ENCODE peak calls at places on chromosomes 3 and 15, in seven cellular contexts. C, G, Y, D, Q, P and J are unnamed samples.

GRCh38 chr3:177051419-177051818 is 145.9 kb downstream of the TBL1XR1 start:
- DNase-seq in G (no peak), D (no peak), P (no peak), Q (no peak), C (peak; percentile 34), Y (no peak), J (peak; percentile 27)

GRCh38 chr3:125163739-125164601 is 48.6 kb downstream of the SLC12A8 start:
- DNase-seq in Y (peak; percentile 30), Q (no peak), C (peak; percentile 78), D (peak; percentile 80), G (no peak), P (no peak), J (peak; percentile 37)

GRCh38 chr15:80849308-80849707 is 70.1 kb downstream of the CEMIP start:
- DNase-seq in Y (peak; percentile 86), P (no peak), Q (no peak), C (no peak), D (no peak), G (peak; percentile 93), J (no peak)

GRCh38 chr3:25441234-25441856 is 13.3 kb downstream of the RARB start:
- DNase-seq in D (peak; percentile 38), P (peak; percentile 83), G (no peak), Q (no peak), Y (no peak), C (peak; percentile 20), J (no peak)

GRCh38 chr3:140395134-140396075 is 282.5 kb upstream of the TRIM42 start:
- DNase-seq in G (no peak), C (no peak), Y (no peak), D (no peak), Q (no peak), P (no peak), J (no peak)

GRCh38 chr3:79012530-79012913 is 755.3 kb downstream of the ROBO1 start:
- DNase-seq in G (no peak), C (no peak), Q (no peak), P (no peak), D (no peak), Y (no peak), J (no peak)

GRCh38 chr3:5226783-5227182 is 39.3 kb downstream of the EDEM1 start:
- DNase-seq in C (no peak), D (no peak), P (no peak), G (peak; percentile 47), Y (peak; percentile 41), Q (no peak), J (peak; percentile 13)

GRCh38 chr3:31565288-31565687 is 32.6 kb downstream of the STT3B start:
- DNase-seq in D (no peak), P (no peak), Q (no peak), Y (no peak), C (no peak), G (no peak), J (no peak)

GRCh38 chr15:98968576-98968975 is 39.0 kb downstream of the PGPEP1L start:
- DNase-seq in Q (no peak), G (no peak), P (peak; percentile 37), D (no peak), C (no peak), Y (no peak), J (no peak)

GRCh38 chr15:60010467-60011257 is 6.6 kb downstream of the FOXB1 start:
- DNase-seq in Y (no peak), P (no peak), Q (peak; percentile 24), C (no peak), D (no peak), G (no peak), J (no peak)

GRCh38 chr3:194075088-194075615 is 60.8 kb upstream of the HES1 start:
- DNase-seq in P (no peak), G (no peak), Y (no peak), Q (no peak), C (no peak), D (no peak), J (no peak)

GRCh38 chr15:62165029-62165792 is at the start of gene C2CD4B:
- DNase-seq in C (peak; percentile 73), D (peak; percentile 82), P (peak; percentile 85), Y (peak; percentile 8), Q (peak; percentile 31), G (no peak), J (peak; percentile 29)

GRCh38 chr15:62059818-62060115 is 480 bp downstream of the VPS13C start:
- DNase-seq in Y (peak; percentile 85), P (no peak), Q (no peak), G (peak; percentile 51), C (no peak), D (no peak), J (peak; percentile 38)

GRCh38 chr3:185420762-185421161 is 57.8 kb downstream of the MAP3K13 start:
- DNase-seq in D (no peak), G (no peak), C (no peak), Q (no peak), Y (no peak), P (no peak), J (no peak)

GRCh38 chr15:41483115-41483514 is 10.6 kb upstream of the ITPKA start:
- DNase-seq in Q (no peak), Y (no peak), P (no peak), C (no peak), G (no peak), D (no peak), J (no peak)

GRCh38 chr15:101045835-101046691 is 126.9 kb downstream of the LRRK1 start:
- DNase-seq in Q (no peak), D (peak; percentile 16), G (no peak), P (peak; percentile 33), C (no peak), Y (no peak), J (no peak)

GRCh38 chr15:68343579-68344225 is 66.2 kb downstream of the FEM1B start:
- DNase-seq in Q (no peak), C (no peak), G (no peak), P (no peak), D (peak; percentile 40), Y (no peak), J (no peak)

GRCh38 chr15:68344600-68344999 is 67.1 kb downstream of the FEM1B start:
- DNase-seq in Y (no peak), C (no peak), Q (no peak), G (no peak), D (no peak), P (no peak), J (peak; percentile 67)

GRCh38 chr15:68341851-68342336 is 64.3 kb downstream of the FEM1B start:
- DNase-seq in Y (peak; percentile 76), Q (no peak), G (peak; percentile 39), C (no peak), P (no peak), D (no peak), J (no peak)

GRCh38 chr15:68340711-68341671 is 63.4 kb downstream of the FEM1B start:
- DNase-seq in Y (peak; percentile 62), G (no peak), C (no peak), D (no peak), Q (no peak), P (no peak), J (no peak)

GRCh38 chr15:68342351-68342750 is 64.8 kb downstream of the FEM1B start:
- DNase-seq in Q (no peak), D (no peak), P (no peak), C (no peak), G (no peak), Y (no peak), J (no peak)
- H3K18ac ChIP-seq in Q (peak overlapping the region; percentile 9), D (no peak overlapping the region), P (no peak overlapping the region), C (no peak overlapping the region), G (no peak overlapping the region), Y (peak overlapping the region; percentile 81), J (no peak overlapping the region)

GRCh38 chr15:96053039-96054021 is 277.2 kb upstream of the NR2F2 start:
- DNase-seq in P (peak; percentile 70), C (peak; percentile 91), G (no peak), Y (peak; percentile 55), D (peak; percentile 52), Q (peak; percentile 30), J (peak; percentile 91)
- H3K4me1 ChIP-seq in P (no peaks in the 10 kb centered on the region), C (peaks cover 8% of the 10 kb centered on the region), G (no peaks in the 10 kb centered on the region), Y (peaks cover 9% of the 10 kb centered on the region), D (no peaks in the 10 kb centered on the region), Q (no peaks in the 10 kb centered on the region), J (peaks cover 21% of the 10 kb centered on the region)

GRCh38 chr3:10753964-10754363 is 62.1 kb upstream of the SLC6A11 start:
- DNase-seq in G (peak; percentile 32), D (peak; percentile 83), P (peak; percentile 94), Y (peak; percentile 28), Q (peak; percentile 66), C (peak; percentile 76), J (peak; percentile 32)
- H3K18ac ChIP-seq in G (no peak overlapping the region), D (no peak overlapping the region), P (no peak overlapping the region), Y (no peak overlapping the region), Q (no peak overlapping the region), C (no peak overlapping the region), J (no peak overlapping the region)

DNA sequence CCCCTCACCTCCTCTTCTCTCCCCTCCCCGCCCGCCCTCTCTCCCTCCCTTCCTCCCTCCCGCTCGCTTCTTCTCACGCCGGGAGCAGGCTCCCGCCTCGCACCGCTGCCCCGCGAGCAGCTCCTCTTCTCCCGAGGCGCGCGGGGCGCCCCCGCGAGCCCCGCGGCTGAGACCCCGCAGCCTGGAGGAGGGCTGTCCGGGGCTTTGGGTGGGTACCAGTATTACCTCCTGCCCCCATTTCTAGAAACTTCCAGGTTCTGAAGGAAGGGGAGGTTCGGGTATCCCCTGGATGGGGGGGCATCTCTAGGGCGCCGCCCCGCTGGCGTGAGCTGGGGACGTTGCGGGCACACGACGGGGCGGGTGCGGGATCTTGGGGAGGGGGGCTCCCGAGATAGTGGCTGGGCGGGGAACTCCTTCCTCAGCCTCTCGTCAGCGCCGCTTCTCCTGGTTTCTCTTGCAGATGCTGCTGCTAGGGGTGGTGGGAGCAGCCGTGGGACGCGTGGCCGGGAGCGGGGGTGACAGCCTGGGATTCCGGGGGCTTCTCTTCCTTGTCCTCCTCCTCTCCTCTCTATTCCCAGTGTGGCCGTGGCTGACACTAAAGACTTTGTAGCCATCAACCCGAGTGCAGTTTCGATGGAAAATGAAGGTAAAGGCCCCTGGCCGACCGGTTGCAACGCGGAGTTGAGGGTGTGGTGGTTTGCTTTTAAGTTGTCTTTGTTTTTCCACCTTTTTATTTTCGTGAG is 417 bp downstream of the ATP2C1 start:
- DNase-seq in P (no peak), D (peak; percentile 40), G (no peak), C (no peak), Q (peak; percentile 57), Y (peak; percentile 66), J (peak; percentile 14)
- H3K4me1 ChIP-seq in P (peaks cover 10% of the 10 kb centered on the region), D (peaks cover 3% of the 10 kb centered on the region), G (peaks cover 1% of the 10 kb centered on the region), C (peaks cover 9% of the 10 kb centered on the region), Q (peaks cover 12% of the 10 kb centered on the region), Y (no peaks in the 10 kb centered on the region), J (no peaks in the 10 kb centered on the region)

DNA sequence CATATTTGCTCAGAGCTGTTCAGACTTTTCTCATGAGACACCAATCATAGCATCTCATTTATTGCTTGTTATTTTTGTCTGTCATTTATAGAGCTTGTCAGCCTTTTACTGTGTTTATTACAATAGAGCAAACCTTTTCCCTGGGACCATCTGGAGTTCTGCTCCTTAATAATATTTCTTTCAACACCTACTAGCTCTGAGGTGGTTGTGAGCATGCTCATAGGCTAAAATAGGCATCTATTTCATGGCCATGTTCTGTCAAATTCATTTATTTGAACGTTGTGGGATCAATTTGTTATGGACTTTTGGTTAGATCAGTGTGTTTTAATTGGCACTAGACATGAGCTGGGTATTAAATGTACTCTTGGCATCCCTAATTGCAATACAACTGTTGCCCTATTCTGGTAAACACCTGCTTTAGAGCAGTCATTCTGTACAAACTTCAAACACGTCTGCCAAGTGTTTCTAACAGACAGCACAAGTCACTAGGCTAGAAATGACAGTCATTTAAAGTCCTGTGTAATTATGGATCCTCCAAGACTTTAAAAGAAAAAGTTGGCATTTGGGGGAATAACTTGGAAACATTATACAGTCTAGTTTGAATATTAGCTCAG is 766.3 kb downstream of the ZNF385D start:
- DNase-seq in C (no peak), D (no peak), P (no peak), Y (no peak), G (no peak), Q (no peak), J (no peak)
- H3K18ac ChIP-seq in C (no peak overlapping the region), D (no peak overlapping the region), P (no peak overlapping the region), Y (no peak overlapping the region), G (no peak overlapping the region), Q (no peak overlapping the region), J (no peak overlapping the region)